ENCODE peak calls at places on chromosomes 11 and 22, in five cellular contexts. T is tibial nerve, V is mucosa of descending colon, R is lower lobe of right lung, L is body of pancreas. D is an unnamed sample.

GRCh38 chr22:46964773-46965550 is 202.5 kb downstream of the TBC1D22A start:
- DNase-seq in L (no peak), V (no peak), R (no peak), T (no peak), D (no peak)

GRCh38 chr22:42931421-42932196 is 74.5 kb upstream of the ARFGAP3 start:
- DNase-seq in R (no peak), L (no peak), T (no peak), V (no peak), D (no peak)

GRCh38 chr11:86101941-86102407 is 33.1 kb upstream of the PICALM start:
- DNase-seq in L (no peak), R (no peak), V (no peak), T (no peak), D (no peak)

GRCh38 chr22:31451709-31452571 is 37.7 kb downstream of the EIF4ENIF1 start:
- DNase-seq in R (no peak), V (no peak), T (no peak), L (no peak), D (peak; percentile 49)

GRCh38 chr11:121553367-121553766 is 100.6 kb upstream of the SORL1-AS1 start:
- DNase-seq in L (no peak), V (no peak), R (no peak), T (no peak), D (no peak)

GRCh38 chr11:18769802-18770456 is 21.7 kb downstream of the PTPN5 start:
- DNase-seq in L (peak; percentile 3), T (no peak), V (peak; percentile 36), R (no peak), D (no peak)

GRCh38 chr22:19460036-19460435 is 12.5 kb upstream of the C22orf39 start:
- DNase-seq in T (no peak), R (no peak), V (no peak), L (no peak), D (no peak)

GRCh38 chr11:116864531-116864930 is 27.1 kb upstream of the APOA1 start:
- DNase-seq in T (no peak), V (no peak), L (no peak), R (no peak), D (no peak)

GRCh38 chr11:36149538-36150242 is 139.5 kb downstream of the COMMD9 start:
- DNase-seq in V (peak; percentile 27), R (peak; percentile 43), T (peak; percentile 67), L (peak; percentile 76), D (peak; percentile 87)

GRCh38 chr11:89495951-89496350 is 4.8 kb upstream of the NOX4 start:
- DNase-seq in L (peak; percentile 16), T (peak; percentile 22), R (no peak), V (no peak), D (no peak)

GRCh38 chr11:112885744-112886706 is 75.2 kb upstream of the NCAM1 start:
- DNase-seq in V (no peak), R (no peak), T (no peak), L (no peak), D (no peak)

GRCh38 chr11:78812513-78813293 is 238.0 kb upstream of the NARS2 start:
- DNase-seq in L (peak; percentile 27), V (no peak), R (no peak), T (no peak), D (peak; percentile 31)

GRCh38 chr22:47199261-47199948 is 437.0 kb downstream of the TBC1D22A start:
- DNase-seq in R (no peak), L (no peak), V (no peak), T (no peak), D (no peak)

GRCh38 chr11:74000307-74000630 is 8.6 kb downstream of the UCP3 start:
- DNase-seq in R (no peak), T (no peak), V (no peak), L (no peak), D (no peak)

GRCh38 chr11:64268028-64268686 is 16.3 kb downstream of the BAD start:
- DNase-seq in L (peak; percentile 23), V (no peak), T (no peak), R (no peak), D (no peak)

GRCh38 chr22:19766506-19767426 is 6.2 kb downstream of the TBX1 start:
- DNase-seq in V (peak; percentile 68), T (peak; percentile 22), R (peak; percentile 81), L (peak; percentile 55), D (peak; percentile 73)

GRCh38 chr11:72598901-72599300 is 75.3 kb downstream of the PDE2A start:
- DNase-seq in T (peak; percentile 45), L (peak; percentile 42), R (no peak), V (peak; percentile 54), D (peak; percentile 76)

GRCh38 chr11:86571273-86571948 is 101.0 kb downstream of the ME3 start:
- DNase-seq in T (no peak), V (peak; percentile 69), L (no peak), R (no peak), D (peak; percentile 93)

GRCh38 chr22:20413217-20414058 is 19.5 kb downstream of the ZNF74 start:
- DNase-seq in T (no peak), L (no peak), V (no peak), R (peak; percentile 3), D (no peak)

GRCh38 chr11:7635137-7635536 is 38.2 kb downstream of the CYB5R2 start:
- DNase-seq in L (no peak), V (no peak), R (no peak), T (no peak), D (no peak)

GRCh38 chr11:20164152-20164551 is 3.9 kb upstream of the DBX1 start:
- DNase-seq in V (no peak), L (no peak), T (no peak), R (no peak), D (no peak)

GRCh38 chr22:22756109-22756508 is 111.7 kb downstream of the GGTLC2 start:
- DNase-seq in T (no peak), R (no peak), V (no peak), L (no peak), D (no peak)

GRCh38 chr11:61695917-61696316 is 15.7 kb downstream of the DAGLA start:
- DNase-seq in T (peak; percentile 54), L (peak; percentile 89), V (peak; percentile 86), R (peak; percentile 85), D (no peak)

GRCh38 chr11:27285761-27286160 is 77.3 kb downstream of the CCDC34 start:
- DNase-seq in T (no peak), V (no peak), R (no peak), L (no peak), D (no peak)

GRCh38 chr11:121895919-121896318 is 220.1 kb downstream of the BLID start:
- DNase-seq in R (no peak), T (no peak), L (no peak), V (no peak), D (no peak)

GRCh38 chr22:28674121-28674563 is 5.5 kb downstream of the TTC28 start:
- DNase-seq in L (no peak), T (no peak), V (no peak), R (no peak), D (no peak)

GRCh38 chr22:40044870-40045834 is 50.4 kb downstream of the FAM83F start:
- DNase-seq in L (peak; percentile 56), T (no peak), V (peak; percentile 81), R (peak; percentile 73), D (peak; percentile 45)

GRCh38 chr11:27678242-27678641 is 22.0 kb downstream of the BDNF start:
- DNase-seq in V (no peak), R (no peak), L (no peak), T (no peak), D (no peak)

GRCh38 chr22:37752189-37753061 is 55.3 kb upstream of the GCAT start:
- DNase-seq in T (peak; percentile 81), L (peak; percentile 90), V (peak; percentile 83), R (peak; percentile 87), D (peak; percentile 84)

GRCh38 chr22:36292823-36293530 is 40.0 kb downstream of the APOL1 start:
- DNase-seq in T (no peak), R (peak; percentile 26), L (no peak), V (peak; percentile 14), D (no peak)

GRCh38 chr11:117303101-117303500 is 12.0 kb downstream of the BACE1-AS start:
- DNase-seq in T (no peak), L (no peak), R (no peak), V (no peak), D (no peak)

GRCh38 chr11:96311120-96311568 is 31.9 kb downstream of the MAML2 start:
- DNase-seq in T (no peak), R (no peak), L (no peak), V (no peak), D (no peak)

GRCh38 chr11:57356179-57356757 is 18.1 kb downstream of the P2RX3 start:
- DNase-seq in V (no peak), R (no peak), L (no peak), T (no peak), D (no peak)

GRCh38 chr11:11987503-11988022 is 20.9 kb downstream of the DKK3 start:
- DNase-seq in L (no peak), V (no peak), T (no peak), R (no peak), D (no peak)

DNA sequence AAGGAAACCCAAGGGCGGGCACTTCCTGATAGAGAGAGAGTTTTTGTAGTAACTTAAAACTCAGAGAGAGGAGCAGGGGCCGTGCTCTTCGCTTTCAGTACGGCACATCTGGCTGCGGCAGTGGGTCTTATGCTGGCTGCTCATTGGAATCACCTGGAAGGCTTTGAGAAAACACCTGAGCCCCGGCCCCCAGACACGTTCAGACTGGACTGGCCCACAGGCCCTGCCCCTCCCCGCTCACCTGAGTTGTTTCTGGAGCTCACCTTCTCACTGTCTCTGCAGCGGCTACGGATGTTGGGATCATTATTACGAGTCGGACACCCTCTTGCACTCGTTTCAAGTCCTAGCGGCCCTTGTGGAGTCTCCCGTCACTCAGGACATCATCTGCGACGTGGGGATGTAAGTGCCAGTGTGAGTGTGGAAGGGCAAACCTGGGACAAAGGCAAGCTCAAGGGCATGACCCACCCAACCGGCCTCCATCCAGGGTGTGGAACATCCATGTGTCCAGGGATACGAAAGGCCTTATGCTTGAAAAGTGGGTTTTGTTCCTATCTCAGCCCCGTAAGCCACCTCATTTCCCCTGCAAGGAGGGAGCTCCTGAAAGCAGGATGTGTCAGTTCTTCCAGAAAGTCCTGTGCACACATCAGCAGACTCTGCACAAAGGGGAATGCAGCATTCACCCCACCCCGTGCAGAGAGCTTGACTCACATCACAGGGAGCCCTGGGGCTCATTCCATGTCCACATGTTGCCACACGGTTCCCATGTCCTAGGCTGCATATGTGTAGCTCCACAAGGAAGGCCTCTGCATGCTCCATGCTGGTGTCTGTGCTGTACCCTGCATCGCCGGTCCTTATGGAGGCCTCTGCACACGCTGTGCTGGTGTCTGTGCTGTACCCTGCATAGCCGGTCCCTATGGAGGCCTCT is 5.4 kb downstream of the NADSYN1 start:
- DNase-seq in R (no peak), L (no peak), V (peak; percentile 18), T (no peak), D (no peak)
- H3K36me3 ChIP-seq in R (peaks cover 86% of the 10 kb centered on the region), L (peaks cover 6% of the 10 kb centered on the region), V (peaks cover 19% of the 10 kb centered on the region), T (peaks cover 86% of the 10 kb centered on the region), D (peaks cover 11% of the 10 kb centered on the region)

GRCh38 chr22:45159652-45160462 is 3.9 kb upstream of the NUP50 start:
- DNase-seq in R (no peak), T (no peak), V (no peak), L (peak; percentile 66), D (no peak)
- TF ChIP-seq CTCF in R (no peak), T (no peak), V (no peak), L (no peak), D (no peak)

DNA sequence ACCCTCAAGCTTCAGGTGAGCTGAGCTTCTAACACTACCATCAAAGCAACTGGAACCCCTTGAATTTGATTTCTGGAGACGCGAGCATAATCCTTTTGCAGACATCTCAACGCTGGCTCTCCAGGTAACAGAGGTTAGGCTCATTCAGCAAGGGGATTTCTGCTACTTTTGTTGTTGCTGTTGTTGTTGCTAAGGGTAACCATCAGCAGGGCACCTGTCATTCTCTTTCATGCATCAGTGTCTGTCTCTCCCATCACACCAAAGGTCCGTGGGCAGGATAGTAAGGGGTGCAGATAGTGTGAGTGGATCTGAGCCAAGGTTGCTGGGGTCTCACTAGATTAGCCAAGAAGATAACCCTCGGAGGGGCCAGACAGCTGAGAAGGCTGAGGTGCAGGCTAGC is 90.3 kb downstream of the TP53I11 start:
- DNase-seq in T (no peak), V (no peak), L (no peak), R (no peak), D (no peak)
- H3K4me1 ChIP-seq in T (peaks cover 7% of the 10 kb centered on the region), V (peaks cover 2% of the 10 kb centered on the region), L (no peaks in the 10 kb centered on the region), R (peaks cover 10% of the 10 kb centered on the region), D (peaks cover 16% of the 10 kb centered on the region)

GRCh38 chr11:68569357-68569756 is 108.8 kb downstream of the PPP6R3 start:
- DNase-seq in T (no peak), V (no peak), R (no peak), L (no peak), D (no peak)
- H3K36me3 ChIP-seq in T (peaks cover 78% of the 10 kb centered on the region), V (peaks cover 4% of the 10 kb centered on the region), R (peaks cover 99% of the 10 kb centered on the region), L (no peaks in the 10 kb centered on the region), D (peaks cover 8% of the 10 kb centered on the region)

D was measured in Caco-2.